ENCODE peak calls at places on chromosomes 3 and 15, in ten cellular contexts. F, B, L, Q, Y, G, M, J, H and Z are unnamed samples.

GRCh38 chr3:169923189-169923588 is 11.8 kb downstream of the SAMD7 start:
- DNase-seq in Q (no peak), G (no peak), H (peak; percentile 97), Y (no peak), L (peak; percentile 70), J (peak; percentile 95), M (no peak), B (no peak), F (peak; percentile 23), Z (no peak)

GRCh38 chr3:44960387-44961026 is 15.5 kb downstream of the ZDHHC3 start:
- DNase-seq in F (peak; percentile 83), H (no peak), L (no peak), Q (no peak), J (no peak), M (no peak), B (no peak), G (no peak), Y (no peak), Z (no peak)

GRCh38 chr3:158792709-158793108 is 9.1 kb upstream of the MFSD1 start:
- DNase-seq in G (no peak), Y (no peak), Q (no peak), J (no peak), B (no peak), M (no peak), F (peak; percentile 93), H (no peak), L (no peak), Z (no peak)

GRCh38 chr3:71685686-71686085 is 39.5 kb downstream of the EIF4E3 start:
- DNase-seq in J (no peak), Y (no peak), M (no peak), H (no peak), L (no peak), F (no peak), B (no peak), G (no peak), Q (no peak), Z (no peak)

GRCh38 chr3:192366916-192367315 is 360.4 kb downstream of the FGF12 start:
- DNase-seq in L (no peak), J (no peak), F (no peak), B (no peak), G (no peak), Q (no peak), M (no peak), H (no peak), Y (no peak), Z (no peak)

GRCh38 chr3:146715176-146715575 is 110.0 kb upstream of the PLSCR5 start:
- DNase-seq in Q (no peak), B (no peak), Y (no peak), L (no peak), G (no peak), J (no peak), M (no peak), H (no peak), F (peak; percentile 59), Z (no peak)

GRCh38 chr15:98785796-98786581 is 137.7 kb downstream of the IGF1R start:
- DNase-seq in G (peak; percentile 50), L (no peak), J (peak; percentile 63), H (no peak), B (no peak), F (no peak), M (no peak), Y (no peak), Q (peak; percentile 96), Z (no peak)

GRCh38 chr3:45509038-45509767 is 85.3 kb upstream of the LIMD1 start:
- DNase-seq in Y (no peak), B (no peak), L (no peak), F (peak; percentile 96), M (no peak), J (no peak), Q (no peak), H (no peak), G (no peak), Z (no peak)

GRCh38 chr3:32076566-32076965 is 29.9 kb upstream of the GPD1L start:
- DNase-seq in L (no peak), B (no peak), Y (peak; percentile 31), Q (no peak), M (no peak), H (no peak), F (peak; percentile 70), J (no peak), G (no peak), Z (no peak)

GRCh38 chr15:66114863-66115425 is 138.6 kb downstream of the MEGF11 start:
- DNase-seq in Y (no peak), F (no peak), M (no peak), Q (no peak), B (no peak), J (no peak), H (no peak), L (no peak), G (no peak), Z (no peak)

GRCh38 chr3:15499536-15499935 is 22.0 kb downstream of the COLQ start:
- DNase-seq in M (no peak), B (no peak), J (no peak), H (no peak), Y (no peak), G (no peak), F (peak; percentile 46), L (no peak), Q (no peak), Z (no peak)

GRCh38 chr15:58585668-58586461 is 154.1 kb downstream of the LIPC start:
- DNase-seq in B (no peak), L (no peak), J (no peak), Y (no peak), F (no peak), M (no peak), H (no peak), Q (no peak), G (no peak), Z (no peak)

GRCh38 chr15:68637755-68638405 is 59.1 kb downstream of the CORO2B start:
- DNase-seq in G (no peak), L (peak; percentile 80), M (no peak), F (peak; percentile 96), B (no peak), Q (no peak), Y (no peak), H (no peak), J (peak; percentile 38), Z (no peak)

GRCh38 chr3:65344444-65344843 is 656.6 kb upstream of the ADAMTS9 start:
- DNase-seq in B (no peak), G (peak; percentile 19), H (no peak), J (no peak), M (no peak), F (no peak), Y (no peak), L (no peak), Q (no peak), Z (no peak)

GRCh38 chr3:65343736-65344135 is 655.9 kb upstream of the ADAMTS9 start:
- DNase-seq in L (no peak), H (no peak), F (no peak), G (no peak), M (no peak), B (no peak), J (no peak), Q (no peak), Y (no peak), Z (no peak)

GRCh38 chr3:65344846-65345245 is 657.0 kb upstream of the ADAMTS9 start:
- DNase-seq in G (no peak), Q (no peak), H (no peak), M (no peak), J (no peak), L (no peak), F (no peak), Y (no peak), B (no peak), Z (no peak)

GRCh38 chr3:65343031-65343430 is 655.2 kb upstream of the ADAMTS9 start:
- DNase-seq in M (no peak), H (no peak), Y (no peak), B (no peak), J (no peak), Q (no peak), L (no peak), F (no peak), G (no peak), Z (no peak)

DNA sequence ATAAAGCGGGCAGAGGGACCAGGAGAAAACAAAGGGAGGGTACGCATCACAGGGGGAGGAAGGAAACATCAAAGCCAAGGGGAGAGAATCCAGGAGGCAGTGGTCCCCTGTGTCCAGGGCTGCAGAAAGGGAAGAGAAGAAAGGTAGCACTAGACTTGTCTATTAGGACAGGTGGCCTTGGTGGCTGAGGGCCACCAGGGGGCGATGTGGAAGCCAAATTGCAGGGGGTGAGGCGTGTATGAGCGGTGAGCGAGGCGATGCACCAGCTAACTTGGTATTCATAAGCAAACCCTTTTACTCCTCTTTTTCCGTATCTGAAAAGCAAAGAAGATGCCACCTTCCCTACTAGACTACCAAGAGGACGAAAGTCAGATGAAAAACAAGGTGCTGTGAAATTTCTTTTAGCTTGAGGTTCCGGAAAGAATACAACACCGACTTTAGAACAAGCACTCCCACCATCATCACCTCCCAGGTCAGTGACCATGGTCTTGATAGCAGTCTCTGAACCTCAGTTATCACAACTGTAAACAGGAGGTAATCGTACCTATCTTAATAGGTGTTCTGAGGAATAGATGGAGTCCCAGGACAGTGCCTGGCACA is 654.4 kb upstream of the ADAMTS9 start:
- DNase-seq in M (peak; percentile 67), G (peak; percentile 87), Q (peak; percentile 81), F (peak; percentile 70), Y (peak; percentile 89), J (peak; percentile 38), L (peak; percentile 52), B (no peak), H (peak; percentile 70), Z (no peak)
- TF ChIP-seq CTCF in M (peak; percentile 64), G (peak; percentile 85), Q (peak; percentile 84), F (peak; percentile 54), Y (peak; percentile 82), J (peak; percentile 25), L (peak; percentile 50), B (no peak), H (peak; percentile 78), Z (peak; percentile 77)

GRCh38 chr15:45795487-45796069 is 160.7 kb downstream of the SQOR start:
- DNase-seq in J (peak; percentile 31), L (no peak), B (no peak), G (peak; percentile 46), M (no peak), F (peak; percentile 48), Q (peak; percentile 88), Y (no peak), H (no peak), Z (no peak)
- TF ChIP-seq CTCF in J (peak; percentile 56), L (peak; percentile 70), B (peak; percentile 32), G (peak; percentile 68), M (peak; percentile 55), F (peak; percentile 59), Q (peak; percentile 87), Y (peak; percentile 76), H (peak; percentile 72), Z (peak; percentile 50)

DNA sequence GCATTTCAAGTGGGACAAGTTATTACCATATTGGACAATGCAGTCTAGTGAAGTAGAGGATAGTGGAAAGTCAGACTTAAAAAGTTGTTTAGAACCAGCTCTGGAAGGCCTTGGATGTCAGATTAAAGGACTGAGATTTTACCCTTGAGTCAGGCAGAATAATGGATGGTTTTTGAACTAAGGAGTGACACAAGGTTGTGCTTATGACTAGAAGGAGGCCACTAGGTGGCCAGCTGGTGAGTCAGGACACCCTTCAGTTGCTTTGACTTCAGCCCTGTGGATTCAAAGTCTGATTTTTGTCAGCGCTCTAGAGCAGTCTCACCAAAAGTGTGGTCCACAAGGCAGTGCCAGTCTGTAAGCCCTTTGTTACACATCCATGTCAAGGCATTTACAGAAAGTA is 3.8 kb upstream of the GABPB1 start:
- DNase-seq in B (no peak), J (no peak), M (no peak), G (peak; percentile 23), F (peak; percentile 68), Y (no peak), Q (peak; percentile 43), H (no peak), L (no peak), Z (no peak)
- TF ChIP-seq CTCF in B (no peak), J (no peak), M (peak; percentile 24), G (no peak), F (peak; percentile 42), Y (peak; percentile 47), Q (peak; percentile 46), H (peak; percentile 28), L (peak; percentile 9), Z (no peak)

GRCh38 chr15:79436037-79436780 is 4.1 kb downstream of the MINAR1 start:
- DNase-seq in F (no peak), J (no peak), B (no peak), M (no peak), Q (no peak), L (no peak), G (no peak), H (no peak), Y (no peak), Z (no peak)
- TF ChIP-seq CTCF in F (no peak), J (no peak), B (no peak), M (no peak), Q (no peak), L (no peak), G (no peak), H (no peak), Y (no peak), Z (no peak)